ENCODE peak calls at places on chromosomes 11 and 22, in four cellular contexts. One of them, this sample, is unnamed.

GRCh38 chr22:38760477-38761201 is 4.8 kb upstream of the SUN2 start:
- DNase-seq in brain microvascular endothelial cell: peak
- DNase-seq in GM23248: peak
- DNase-seq in tibial artery: no peak
- DNase-seq in this sample: no peak

GRCh38 chr22:24810043-24810749 is 4.2 kb downstream of the SGSM1 start:
- DNase-seq in brain microvascular endothelial cell: no peak
- DNase-seq in GM23248: peak
- DNase-seq in tibial artery: peak
- DNase-seq in this sample: no peak

GRCh38 chr11:8247312-8247711 is 16.4 kb downstream of the LMO1 start:
- DNase-seq in brain microvascular endothelial cell: no peak
- DNase-seq in GM23248: peak
- DNase-seq in tibial artery: no peak
- DNase-seq in this sample: no peak

GRCh38 chr11:17735823-17736772 is 1.5 kb downstream of the KCNC1 start:
- DNase-seq in brain microvascular endothelial cell: no peak
- DNase-seq in GM23248: no peak
- DNase-seq in tibial artery: peak
- DNase-seq in this sample: peak

GRCh38 chr11:92322225-92322624 is 97.6 kb downstream of the FAT3 start:
- DNase-seq in brain microvascular endothelial cell: peak
- DNase-seq in GM23248: peak
- DNase-seq in tibial artery: no peak
- DNase-seq in this sample: no peak

GRCh38 chr11:69238562-69239319 is 55.2 kb upstream of the MYEOV start:
- DNase-seq in brain microvascular endothelial cell: no peak
- DNase-seq in GM23248: no peak
- DNase-seq in tibial artery: no peak
- DNase-seq in this sample: peak

GRCh38 chr11:65452806-65453490 is 30.4 kb downstream of the NEAT1 start:
- DNase-seq in brain microvascular endothelial cell: peak
- DNase-seq in GM23248: peak
- DNase-seq in tibial artery: peak
- DNase-seq in this sample: peak

GRCh38 chr11:66045177-66045639 is 3.8 kb downstream of the GAL3ST3 start:
- DNase-seq in brain microvascular endothelial cell: peak
- DNase-seq in GM23248: peak
- DNase-seq in tibial artery: peak
- DNase-seq in this sample: peak

GRCh38 chr22:23233746-23234408 is 53.6 kb downstream of the BCR start:
- DNase-seq in brain microvascular endothelial cell: peak
- DNase-seq in GM23248: peak
- DNase-seq in tibial artery: no peak
- DNase-seq in this sample: no peak

GRCh38 chr11:130737041-130737830 is 179.0 kb downstream of the SNX19 start:
- DNase-seq in brain microvascular endothelial cell: peak
- DNase-seq in GM23248: no peak
- DNase-seq in tibial artery: no peak
- DNase-seq in this sample: no peak

GRCh38 chr11:3808846-3809623 is 675 bp downstream of the PGAP2 start:
- DNase-seq in brain microvascular endothelial cell: no peak
- DNase-seq in GM23248: peak
- DNase-seq in tibial artery: no peak
- DNase-seq in this sample: peak

GRCh38 chr11:65833297-65834030 is at the start of gene SNX32:
- DNase-seq in brain microvascular endothelial cell: peak
- DNase-seq in GM23248: peak
- DNase-seq in tibial artery: peak
- DNase-seq in this sample: peak

GRCh38 chr11:65851811-65852507 is 6.0 kb downstream of the CFL1 start:
- DNase-seq in brain microvascular endothelial cell: no peak
- DNase-seq in GM23248: no peak
- DNase-seq in tibial artery: peak
- DNase-seq in this sample: peak

GRCh38 chr11:13669544-13670488 is 1.3 kb downstream of the FAR1 start:
- DNase-seq in brain microvascular endothelial cell: no peak
- DNase-seq in GM23248: peak
- DNase-seq in tibial artery: no peak
- DNase-seq in this sample: no peak

GRCh38 chr11:29306527-29306926 is 710.3 kb downstream of the KCNA4 start:
- DNase-seq in brain microvascular endothelial cell: peak
- DNase-seq in GM23248: peak
- DNase-seq in tibial artery: no peak
- DNase-seq in this sample: no peak

GRCh38 chr22:19578180-19579004 is 54.2 kb upstream of the CLDN5 start:
- DNase-seq in brain microvascular endothelial cell: no peak
- DNase-seq in GM23248: no peak
- DNase-seq in tibial artery: no peak
- DNase-seq in this sample: no peak

GRCh38 chr11:75150879-75151278 is at the start of gene SLCO2B1:
- DNase-seq in brain microvascular endothelial cell: no peak
- DNase-seq in GM23248: no peak
- DNase-seq in tibial artery: no peak
- DNase-seq in this sample: no peak

GRCh38 chr11:27392715-27393114 is 29.7 kb upstream of the CCDC34 start:
- DNase-seq in brain microvascular endothelial cell: peak
- DNase-seq in GM23248: peak
- DNase-seq in tibial artery: no peak
- DNase-seq in this sample: no peak

GRCh38 chr11:134033696-134034491 is 35.0 kb upstream of the JAM3 start:
- DNase-seq in brain microvascular endothelial cell: peak
- DNase-seq in GM23248: peak
- DNase-seq in tibial artery: peak
- DNase-seq in this sample: peak

GRCh38 chr11:114134870-114135269 is 75.4 kb downstream of the ZBTB16 start:
- DNase-seq in brain microvascular endothelial cell: peak
- DNase-seq in GM23248: peak
- DNase-seq in tibial artery: no peak
- DNase-seq in this sample: no peak

GRCh38 chr11:55714982-55715888 is 53.2 kb downstream of the OR4C6 start:
- DNase-seq in brain microvascular endothelial cell: no peak
- DNase-seq in GM23248: peak
- DNase-seq in tibial artery: no peak
- DNase-seq in this sample: no peak

GRCh38 chr11:57885298-57886035 is 123.9 kb downstream of the CTNND1 start:
- DNase-seq in brain microvascular endothelial cell: peak
- DNase-seq in GM23248: peak
- DNase-seq in tibial artery: no peak
- DNase-seq in this sample: no peak

GRCh38 chr22:42269407-42270177 is 861 bp downstream of the TCF20 start:
- DNase-seq in brain microvascular endothelial cell: no peak
- DNase-seq in GM23248: peak
- DNase-seq in tibial artery: no peak
- DNase-seq in this sample: peak

GRCh38 chr22:37249946-37250345 is 5.9 kb upstream of the RAC2 start:
- DNase-seq in brain microvascular endothelial cell: no peak
- DNase-seq in GM23248: no peak
- DNase-seq in tibial artery: no peak
- DNase-seq in this sample: peak

GRCh38 chr22:45551310-45552016 is 48.8 kb downstream of the FBLN1 start:
- DNase-seq in brain microvascular endothelial cell: no peak
- DNase-seq in GM23248: peak
- DNase-seq in tibial artery: peak
- DNase-seq in this sample: peak

GRCh38 chr22:41568811-41569210 is 8.0 kb downstream of the CSDC2 start:
- DNase-seq in brain microvascular endothelial cell: no peak
- DNase-seq in GM23248: no peak
- DNase-seq in tibial artery: peak
- DNase-seq in this sample: no peak

GRCh38 chr11:36703055-36703404 is 105.0 kb upstream of the RAG2 start:
- DNase-seq in brain microvascular endothelial cell: no peak
- DNase-seq in GM23248: no peak
- DNase-seq in tibial artery: no peak
- DNase-seq in this sample: no peak

GRCh38 chr11:68748061-68748460 is 3.3 kb downstream of the TESMIN start:
- DNase-seq in brain microvascular endothelial cell: no peak
- DNase-seq in GM23248: no peak
- DNase-seq in tibial artery: no peak
- DNase-seq in this sample: no peak

GRCh38 chr11:125626381-125626950 is 1.5 kb downstream of the CHEK1 start:
- DNase-seq in brain microvascular endothelial cell: no peak
- DNase-seq in GM23248: peak
- DNase-seq in tibial artery: no peak
- DNase-seq in this sample: no peak

GRCh38 chr11:28657378-28658030 is 549.3 kb downstream of the METTL15 start:
- DNase-seq in brain microvascular endothelial cell: no peak
- DNase-seq in GM23248: peak
- DNase-seq in tibial artery: no peak
- DNase-seq in this sample: no peak

GRCh38 chr11:69013009-69013951 is at the start of gene MRGPRF:
- DNase-seq in brain microvascular endothelial cell: peak
- DNase-seq in GM23248: peak
- DNase-seq in tibial artery: peak
- DNase-seq in this sample: peak

GRCh38 chr11:130786987-130787688 is 129.1 kb downstream of the SNX19 start:
- DNase-seq in brain microvascular endothelial cell: no peak
- DNase-seq in GM23248: peak
- DNase-seq in tibial artery: no peak
- DNase-seq in this sample: no peak

GRCh38 chr22:29782061-29782845 is 15.1 kb downstream of the UQCR10 start:
- DNase-seq in brain microvascular endothelial cell: no peak
- DNase-seq in GM23248: peak
- DNase-seq in tibial artery: peak
- DNase-seq in this sample: no peak

GRCh38 chr11:134145715-134146114 is 76.8 kb downstream of the JAM3 start:
- DNase-seq in brain microvascular endothelial cell: no peak
- DNase-seq in GM23248: no peak
- DNase-seq in tibial artery: no peak
- DNase-seq in this sample: no peak

GRCh38 chr22:50602338-50602700 is 1.7 kb downstream of the MAPK8IP2 start:
- DNase-seq in brain microvascular endothelial cell: no peak
- DNase-seq in GM23248: no peak
- DNase-seq in tibial artery: no peak
- DNase-seq in this sample: no peak

GRCh38 chr11:2217211-2218081 is 45.8 kb upstream of the TH start:
- DNase-seq in brain microvascular endothelial cell: no peak
- DNase-seq in GM23248: no peak
- DNase-seq in tibial artery: no peak
- DNase-seq in this sample: peak

GRCh38 chr11:2799881-2800654 is 85.5 kb downstream of the CDKN1C start:
- DNase-seq in brain microvascular endothelial cell: no peak
- DNase-seq in GM23248: no peak
- DNase-seq in tibial artery: peak
- DNase-seq in this sample: peak